ENCODE peak calls at places on chromosomes 11 and 22, in ten cellular contexts. S is posterior cingulate gyrus; H is HCEC 1CT; D is EL; A is CD4-positive, CD25-positive, alpha-beta regulatory T cell; K is T-helper 17 cell; P is GM12865; C is colonic mucosa; V is glutamatergic neuron; B is omental fat pad. F is an unnamed sample.
A peak's percentile ranks its signal among the peaks of the same experiment; 100 is the strongest.

GRCh38 chr11:73995247-73995646 is 12.6 kb upstream of the UCP2 start:
- DNase-seq in S (no peak), H (no peak), D (no peak), A (peak; percentile 85), K (no peak), P (peak; percentile 81), C (no peak), V (no peak), B (no peak), F (no peak)

GRCh38 chr22:35458547-35459422 is 58.8 kb downstream of the MCM5 start:
- DNase-seq in S (no peak), H (no peak), D (no peak), A (no peak), K (no peak), P (no peak), C (no peak), V (no peak), B (no peak), F (peak; percentile 94)

GRCh38 chr22:18968011-18968749 is 32.1 kb upstream of the PRODH start:
- DNase-seq in S (no peak), H (no peak), D (peak; percentile 20), A (no peak), K (no peak), P (no peak), C (no peak), V (no peak), B (no peak), F (no peak)

GRCh38 chr11:44622190-44622650 is 56.8 kb downstream of the CD82 start:
- DNase-seq in S (peak; percentile 2), H (no peak), D (no peak), A (no peak), K (peak; percentile 5), P (no peak), C (peak; percentile 14), V (no peak), B (peak; percentile 9), F (no peak)

GRCh38 chr11:95330332-95330731 is 99.3 kb upstream of the SESN3 start:
- DNase-seq in S (no peak), H (no peak), D (no peak), A (no peak), K (no peak), P (no peak), C (no peak), V (no peak), B (no peak), F (no peak)

GRCh38 chr11:2737876-2738275 is 38.1 kb upstream of the KCNQ1OT1 start:
- DNase-seq in S (no peak), H (no peak), D (peak; percentile 25), A (no peak), K (no peak), P (no peak), C (peak; percentile 76), V (no peak), B (no peak), F (no peak)

GRCh38 chr22:39958009-39958711 is 2.0 kb upstream of the TMA7B start:
- DNase-seq in S (no peak), H (no peak), D (no peak), A (no peak), K (no peak), P (no peak), C (no peak), V (no peak), B (no peak), F (no peak)

GRCh38 chr11:35142481-35143207 is 3.7 kb downstream of the CD44 start:
- DNase-seq in S (no peak), H (peak; percentile 78), D (peak; percentile 90), A (peak; percentile 78), K (no peak), P (no peak), C (peak; percentile 58), V (no peak), B (no peak), F (no peak)

GRCh38 chr11:118263694-118264567 is at the start of gene MPZL2:
- DNase-seq in S (no peak), H (no peak), D (peak; percentile 18), A (peak; percentile 34), K (no peak), P (no peak), C (peak; percentile 90), V (peak; percentile 19), B (no peak), F (peak; percentile 39)

GRCh38 chr11:76666408-76666807 is 4.1 kb downstream of the LRRC32 start:
- DNase-seq in S (no peak), H (no peak), D (no peak), A (peak; percentile 55), K (no peak), P (peak; percentile 80), C (no peak), V (peak; percentile 31), B (no peak), F (no peak)

GRCh38 chr11:9170450-9170849 is 79.1 kb upstream of the SCUBE2 start:
- DNase-seq in S (no peak), H (peak; percentile 74), D (peak; percentile 48), A (no peak), K (no peak), P (no peak), C (no peak), V (no peak), B (no peak), F (no peak)

GRCh38 chr11:133928628-133929059 is 28.1 kb downstream of the IGSF9B start:
- DNase-seq in S (no peak), H (no peak), D (peak; percentile 22), A (peak; percentile 93), K (peak; percentile 39), P (no peak), C (peak; percentile 38), V (no peak), B (no peak), F (peak; percentile 62)